ENCODE peak calls at places on chromosomes 6 and 20, in six cellular contexts. D, T, G, A, I and N are unnamed samples.
A peak's percentile ranks its signal among the peaks of the same experiment; 100 is the strongest.

GRCh38 chr6:20811112-20811746 is 277.0 kb downstream of the CDKAL1 start:
- DNase-seq in D (no peak), T (peak; percentile 80), G (peak; percentile 91), A (no peak), I (no peak), N (no peak)

GRCh38 chr20:32970115-32970972 is 33.9 kb downstream of the SUN5 start:
- DNase-seq in D (no peak), T (no peak), G (no peak), A (no peak), I (no peak), N (no peak)

GRCh38 chr6:167464177-167464576 is 139.3 kb downstream of the TTLL2 start:
- DNase-seq in D (no peak), T (no peak), G (no peak), A (no peak), I (no peak), N (no peak)

GRCh38 chr6:106747139-106747538 is 117.8 kb downstream of the QRSL1 start:
- DNase-seq in D (no peak), T (no peak), G (no peak), A (no peak), I (no peak), N (no peak)

GRCh38 chr6:20712011-20712410 is 177.8 kb downstream of the CDKAL1 start:
- DNase-seq in D (no peak), T (no peak), G (no peak), A (no peak), I (no peak), N (no peak)

GRCh38 chr20:64146936-64147451 is 17.3 kb upstream of the MYT1 start:
- DNase-seq in D (no peak), T (no peak), G (no peak), A (no peak), I (no peak), N (no peak)

GRCh38 chr6:144922120-144922722 is 637.1 kb downstream of the UTRN start:
- DNase-seq in D (peak; percentile 38), T (no peak), G (no peak), A (no peak), I (no peak), N (no peak)

GRCh38 chr20:2914160-2914559 is 40.9 kb downstream of the PTPRA start:
- DNase-seq in D (no peak), T (no peak), G (peak; percentile 20), A (no peak), I (peak; percentile 71), N (no peak)

GRCh38 chr6:82415820-82416219 is 52.2 kb downstream of the TPBG start:
- DNase-seq in D (no peak), T (no peak), G (no peak), A (no peak), I (no peak), N (no peak)

DNA sequence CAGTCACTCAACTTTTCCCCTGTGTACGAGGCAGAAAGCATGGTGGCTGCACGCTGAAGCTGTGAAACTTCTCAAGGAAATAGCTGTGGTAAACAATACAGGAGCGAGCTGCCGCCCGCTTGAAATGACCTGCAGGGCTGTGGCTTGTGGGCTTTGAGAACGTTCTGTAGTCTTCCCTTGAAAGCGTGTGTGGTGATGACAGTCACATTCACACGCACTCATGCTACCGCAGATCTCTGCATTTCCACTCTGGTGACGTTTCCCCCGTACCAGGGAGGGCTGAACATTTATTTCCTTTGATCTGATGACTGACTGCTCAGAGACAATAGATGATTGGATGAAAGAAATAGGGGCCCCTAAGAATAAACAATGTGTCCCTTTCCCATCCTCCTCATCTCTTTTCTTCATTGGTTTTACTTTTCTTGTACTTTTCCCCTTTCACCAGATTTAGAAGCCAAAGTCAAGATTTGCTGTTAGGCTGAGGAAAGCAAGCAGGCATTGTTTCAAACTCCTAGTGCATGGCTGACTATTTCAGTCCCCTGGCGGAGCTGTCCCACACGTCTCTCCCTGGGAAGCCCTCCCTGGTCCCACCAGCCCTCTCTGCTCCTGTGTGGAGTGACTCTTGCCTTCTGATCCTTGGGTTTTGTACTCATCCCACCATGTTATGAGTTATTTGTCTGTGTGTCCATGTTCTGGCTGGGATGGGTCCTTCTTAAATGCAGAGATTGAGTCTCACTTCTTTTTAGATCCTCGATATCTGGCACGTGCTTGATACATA is 3.9 kb downstream of the SYTL3 start:
- DNase-seq in D (no peak), T (no peak), G (no peak), A (no peak), I (no peak), N (no peak)
- TF ChIP-seq TAF1 in D (no peak), T (no peak), G (no peak), A (no peak), I (no peak), N (no peak)

DNA sequence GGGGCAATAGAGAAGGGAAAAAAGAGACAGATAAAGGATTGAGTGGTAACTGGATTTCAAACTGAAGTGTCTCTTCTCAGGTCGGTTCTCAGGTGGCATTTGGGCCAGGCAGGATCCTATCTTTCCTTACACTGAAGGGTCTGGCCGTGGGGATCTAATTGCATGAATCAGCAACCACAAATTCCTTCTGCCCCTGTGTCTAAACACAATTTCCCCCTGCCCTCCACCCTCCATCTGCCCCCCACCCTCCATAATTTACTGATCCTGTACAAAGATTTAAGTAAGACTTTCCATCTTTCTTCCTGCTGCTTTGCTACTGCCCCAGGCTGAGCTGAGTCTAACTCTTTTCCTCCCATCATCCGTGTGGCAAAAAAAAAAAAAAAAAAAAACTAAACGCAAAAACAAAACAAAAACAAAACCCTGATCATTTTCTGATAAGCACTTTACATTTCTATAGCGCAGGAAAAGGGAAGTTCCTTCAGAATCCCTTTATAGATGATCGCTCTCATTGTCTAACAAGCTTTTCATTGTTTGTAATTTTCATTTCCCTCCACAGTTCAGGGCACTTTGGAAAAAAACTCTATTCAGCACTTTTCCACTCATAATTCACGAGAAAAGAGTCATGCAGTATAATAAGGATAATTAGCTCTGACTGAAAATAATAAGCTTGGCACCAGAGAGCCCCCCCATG is 89.2 kb upstream of the ATXN1 start:
- DNase-seq in D (no peak), T (no peak), G (no peak), A (no peak), I (no peak), N (no peak)
- TF ChIP-seq TAF1 in D (no peak), T (no peak), G (no peak), A (no peak), I (no peak), N (no peak)

GRCh38 chr20:19696620-19697019 is 61.4 kb upstream of the RIN2 start:
- DNase-seq in D (no peak), T (no peak), G (no peak), A (no peak), I (no peak), N (no peak)

GRCh38 chr20:19695081-19695480 is 63.0 kb upstream of the RIN2 start:
- DNase-seq in D (no peak), T (no peak), G (no peak), A (no peak), I (no peak), N (no peak)

GRCh38 chr20:19697415-19697814 is 60.6 kb upstream of the RIN2 start:
- DNase-seq in D (no peak), T (no peak), G (no peak), A (no peak), I (no peak), N (no peak)

GRCh38 chr20:19701449-19701848 is 56.6 kb upstream of the RIN2 start:
- DNase-seq in D (no peak), T (no peak), G (no peak), A (no peak), I (no peak), N (no peak)

GRCh38 chr20:19699132-19699971 is 58.7 kb upstream of the RIN2 start:
- DNase-seq in D (no peak), T (no peak), G (no peak), A (no peak), I (no peak), N (no peak)
- TF ChIP-seq TAF1 in D (no peak), T (no peak), G (no peak), A (no peak), I (no peak), N (no peak)

GRCh38 chr6:31272856-31273626 is 1.1 kb upstream of the HLA-C start:
- DNase-seq in D (no peak), T (no peak), G (no peak), A (no peak), I (no peak), N (no peak)
- TF ChIP-seq TAF1 in D (no peak), T (no peak), G (no peak), A (no peak), I (no peak), N (no peak)

DNA sequence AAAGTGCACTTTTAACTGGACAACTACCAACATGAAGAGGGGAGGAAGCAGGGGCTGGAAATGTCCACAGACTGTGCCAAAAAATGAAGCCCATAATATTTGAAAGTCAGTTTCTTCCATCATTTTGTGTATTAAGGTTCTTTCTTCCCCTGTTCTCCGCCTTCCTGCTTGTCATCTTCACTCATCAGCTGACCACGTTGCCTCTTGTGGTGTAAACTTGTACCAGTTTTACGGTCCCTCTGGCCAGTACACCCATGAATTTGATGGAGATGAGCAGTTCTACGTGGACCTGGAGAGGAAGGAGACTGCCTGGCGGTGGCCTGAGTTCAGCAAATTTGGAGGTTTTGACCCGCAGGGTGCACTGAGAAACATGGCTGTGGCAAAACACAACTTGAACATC is 3.9 kb downstream of the HLA-DQA1 start:
- DNase-seq in D (no peak), T (no peak), G (no peak), A (no peak), I (no peak), N (no peak)
- TF ChIP-seq TAF1 in D (no peak), T (no peak), G (no peak), A (no peak), I (no peak), N (no peak)

DNA sequence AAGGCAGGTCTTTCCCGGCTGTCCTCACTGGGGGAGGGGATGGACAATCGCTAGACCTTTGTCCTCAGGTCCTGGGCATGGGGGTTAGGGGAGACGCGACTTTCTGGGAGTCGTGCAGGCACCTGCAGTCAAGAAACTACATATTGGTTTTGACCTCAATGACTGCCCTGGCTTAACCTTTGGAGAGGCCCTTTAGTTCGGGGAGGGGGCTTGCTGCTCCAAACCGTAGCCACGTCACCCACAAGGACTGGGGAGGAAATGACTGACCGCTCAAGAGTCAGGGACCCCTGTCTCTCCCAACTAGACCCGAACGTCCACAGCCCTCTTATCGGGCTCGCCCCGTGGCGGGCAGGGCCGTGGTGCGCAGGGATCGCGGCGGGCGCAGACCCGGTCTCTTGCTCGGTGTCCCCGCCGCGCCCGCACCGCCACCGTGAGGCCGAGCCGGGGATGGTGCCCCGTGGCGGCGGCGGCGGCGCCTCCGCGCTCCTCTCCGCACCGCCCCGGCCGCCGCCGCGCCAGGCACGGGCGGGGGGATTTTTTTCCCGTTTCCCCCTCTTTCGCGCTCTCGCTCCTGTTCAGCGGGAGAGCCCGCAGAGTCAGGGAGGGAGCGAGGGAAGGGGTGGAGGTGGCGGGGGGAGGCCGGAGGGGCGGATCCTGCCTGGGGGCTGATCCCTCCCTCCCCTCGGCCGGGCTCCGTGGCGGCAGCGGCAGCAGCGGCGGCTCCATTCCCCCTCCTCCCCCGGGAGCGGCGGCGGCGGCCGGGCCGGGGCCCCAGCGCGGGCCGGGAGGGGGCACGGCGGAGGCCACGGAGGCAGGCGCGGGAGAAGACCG is at the start of gene BRPF3:
- DNase-seq in D (peak; percentile 94), T (no peak), G (peak; percentile 83), A (peak; percentile 66), I (peak; percentile 73), N (peak; percentile 71)
- TF ChIP-seq TAF1 in D (peak; percentile 33), T (peak; percentile 23), G (peak; percentile 58), A (no peak), I (peak; percentile 61), N (no peak)

GRCh38 chr6:9761220-9761619 is 653.7 kb downstream of the TFAP2A start:
- DNase-seq in D (no peak), T (no peak), G (no peak), A (no peak), I (no peak), N (no peak)

GRCh38 chr6:9766240-9766915 is 648.5 kb downstream of the TFAP2A start:
- DNase-seq in D (no peak), T (no peak), G (no peak), A (no peak), I (no peak), N (no peak)
- TF ChIP-seq TAF1 in D (no peak), T (no peak), G (no peak), A (peak; percentile 62), I (no peak), N (no peak)